ENCODE peak calls at places on chromosomes 1 and 21, in five cellular contexts. Q is heart left ventricle, V is prostate gland, P is ovary, U is sigmoid colon. D is an unnamed sample.

GRCh38 chr1:171785766-171786165 is 4.3 kb downstream of the METTL13 start:
- DNase-seq in U (no peak), P (no peak), V (no peak), Q (no peak), D (no peak)

GRCh38 chr1:95023399-95024050 is 49.2 kb downstream of the ALG14 start:
- DNase-seq in U (no peak), P (no peak), V (no peak), Q (no peak), D (no peak)

GRCh38 chr1:32797456-32797855 is 19.7 kb downstream of the YARS1 start:
- DNase-seq in Q (no peak), P (no peak), U (no peak), V (no peak), D (no peak)

GRCh38 chr21:14900058-14900457 is 164.7 kb downstream of the NRIP1 start:
- DNase-seq in V (no peak), P (no peak), Q (no peak), U (no peak), D (no peak)

GRCh38 chr1:29549001-29549400 is 312.7 kb downstream of the PTPRU start:
- DNase-seq in U (peak), V (no peak), Q (no peak), P (no peak), D (no peak)

GRCh38 chr21:38798481-38798882 is 7.2 kb upstream of the ETS2 start:
- DNase-seq in P (no peak), V (no peak), Q (no peak), U (no peak), D (no peak)

GRCh38 chr1:15681346-15682290 is 2.5 kb upstream of the PLEKHM2 start:
- DNase-seq in P (no peak), V (no peak), U (no peak), Q (peak), D (no peak)

GRCh38 chr1:67686272-67687197 is 1.5 kb downstream of the GADD45A start:
- DNase-seq in U (peak), Q (peak), P (peak), V (peak), D (peak)

GRCh38 chr1:236156512-236157208 is 14.3 kb downstream of the GPR137B start:
- DNase-seq in P (no peak), U (no peak), Q (no peak), V (no peak), D (peak)

GRCh38 chr1:203440780-203441179 is 34.8 kb upstream of the PRELP start:
- DNase-seq in U (peak), P (peak), V (peak), Q (peak), D (peak)

GRCh38 chr1:185315364-185316108 is 1.5 kb downstream of the IVNS1ABP start:
- DNase-seq in V (no peak), U (no peak), P (no peak), Q (no peak), D (no peak)

GRCh38 chr1:185317034-185317885 is at the start of gene IVNS1ABP:
- DNase-seq in P (peak), V (peak), Q (peak), U (peak), D (peak)

GRCh38 chr1:185317886-185318310 is 855 bp upstream of the IVNS1ABP start:
- DNase-seq in Q (peak), P (peak), U (peak), V (peak), D (peak)

GRCh38 chr1:185314416-185314815 is 2.6 kb downstream of the IVNS1ABP start:
- DNase-seq in Q (no peak), U (no peak), P (no peak), V (no peak), D (no peak)

DNA sequence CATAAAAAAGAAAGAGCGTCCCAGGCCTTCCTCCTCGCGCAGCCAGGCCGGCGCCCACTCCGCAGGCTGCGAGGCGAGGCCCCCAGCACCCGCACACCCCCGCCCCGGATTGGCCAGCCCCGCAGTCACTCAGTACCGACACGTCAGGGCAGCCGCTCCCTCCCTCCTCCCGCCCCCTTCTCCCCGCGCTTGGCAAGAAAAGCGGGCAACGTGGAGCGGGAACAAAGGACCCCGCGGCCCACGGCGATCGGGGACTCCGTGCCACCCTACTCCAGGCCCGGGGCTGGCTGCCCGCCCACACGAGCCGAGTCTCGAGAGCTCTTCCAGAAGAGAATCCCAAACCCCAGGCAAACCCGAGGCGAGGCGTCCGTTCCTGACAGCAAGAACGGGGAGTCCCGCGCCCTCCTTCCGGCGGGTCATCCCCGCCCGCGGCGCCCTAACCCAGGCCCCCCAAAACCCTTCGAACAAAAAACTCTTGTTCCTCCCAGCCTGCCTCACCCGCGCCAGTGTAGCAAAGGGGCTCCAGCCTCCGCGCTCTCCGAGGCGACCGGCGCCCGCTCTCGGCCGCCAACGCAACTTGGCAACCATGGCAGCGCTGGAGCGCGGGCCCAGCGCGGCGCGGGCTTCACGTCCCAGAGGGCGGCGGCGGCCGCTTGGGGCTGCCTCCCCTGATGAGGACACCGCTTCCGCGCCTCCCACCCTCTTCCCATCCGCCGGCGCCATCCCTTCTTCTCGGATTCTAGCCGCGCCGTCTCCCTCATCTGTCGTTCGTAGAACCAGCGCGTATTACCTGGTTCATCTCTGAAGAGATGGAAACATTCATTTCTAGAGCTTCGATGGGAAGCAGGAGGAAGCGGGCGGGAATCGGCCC is 645 bp downstream of the IVNS1ABP start:
- DNase-seq in V (peak), U (peak), P (peak), Q (peak), D (peak)
- TF ChIP-seq POLR2A in V (peak), U (peak), P (peak), Q (no peak), D (peak)

GRCh38 chr1:245751671-245752070 is 596.9 kb downstream of the KIF26B start:
- DNase-seq in Q (no peak), U (no peak), P (no peak), V (no peak), D (no peak)
- H3K27ac ChIP-seq in Q (no peak), U (no peak), P (no peak), V (no peak), D (no peak)

DNA sequence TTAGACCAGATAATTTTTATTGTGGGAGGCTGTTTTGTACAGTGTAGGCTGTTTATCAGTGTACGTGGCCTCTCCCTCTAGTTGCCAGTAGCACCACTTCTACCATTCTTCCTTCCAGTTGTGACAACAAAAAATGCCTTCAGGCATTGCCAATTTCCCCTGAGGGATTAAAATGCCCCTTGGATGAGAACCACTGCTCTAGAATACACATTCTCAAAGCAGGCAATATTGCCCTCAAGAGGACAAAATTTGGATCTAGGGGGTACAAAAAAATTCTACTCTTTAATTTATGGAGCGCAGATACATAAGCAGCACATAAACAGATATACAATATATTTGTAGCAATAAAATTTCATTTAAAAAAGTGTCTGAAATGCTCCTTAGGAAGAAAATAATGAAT is 674.6 kb downstream of the PTPRC start:
- DNase-seq in U (no peak), P (no peak), Q (no peak), V (no peak), D (no peak)
- TF ChIP-seq POLR2A in U (no peak), P (no peak), Q (no peak), V (no peak), D (no peak)

GRCh38 chr1:6802893-6803292 is 17.6 kb downstream of the CAMTA1 start:
- DNase-seq in Q (no peak), U (no peak), V (no peak), P (no peak), D (no peak)

GRCh38 chr1:6801199-6801598 is 15.9 kb downstream of the CAMTA1 start:
- DNase-seq in P (no peak), U (no peak), Q (peak), V (no peak), D (no peak)

GRCh38 chr1:6802454-6802853 is 17.2 kb downstream of the CAMTA1 start:
- DNase-seq in Q (no peak), P (no peak), V (no peak), U (no peak), D (no peak)

GRCh38 chr1:6800728-6801127 is 15.5 kb downstream of the CAMTA1 start:
- DNase-seq in Q (no peak), P (no peak), U (no peak), V (no peak), D (no peak)

GRCh38 chr1:6801998-6802397 is 16.7 kb downstream of the CAMTA1 start:
- DNase-seq in V (no peak), P (no peak), Q (no peak), U (no peak), D (no peak)
- H3K27ac ChIP-seq in V (no peak), P (peak), Q (peak), U (no peak), D (peak)

GRCh38 chr1:153515504-153516394 is 20.0 kb downstream of the S100A6 start:
- DNase-seq in P (no peak), Q (peak), U (no peak), V (peak), D (no peak)
- TF ChIP-seq POLR2A in P (no peak), Q (no peak), U (no peak), V (peak), D (no peak)

DNA sequence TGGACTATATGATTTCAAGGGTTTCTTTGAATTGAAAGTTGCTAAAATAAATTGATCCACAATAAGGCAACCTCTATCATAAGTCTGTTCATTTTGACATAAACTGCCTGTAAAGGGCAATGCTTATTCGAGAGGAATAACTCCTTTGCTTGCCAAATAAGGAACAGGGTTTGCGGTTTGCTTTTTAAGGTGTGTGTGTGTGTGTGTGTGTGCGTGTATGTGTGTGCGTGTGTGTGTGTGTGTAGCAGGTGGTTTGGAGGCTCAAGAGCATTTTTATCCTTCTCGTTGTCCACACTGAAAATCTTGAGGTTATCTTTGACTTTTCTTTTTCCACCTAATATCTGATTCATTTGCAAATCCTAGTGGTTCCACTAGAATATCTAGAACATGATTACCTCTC is 13.1 kb upstream of the NGF start:
- DNase-seq in P (no peak), Q (no peak), V (no peak), U (no peak), D (no peak)
- H3K27ac ChIP-seq in P (no peak), Q (no peak), V (no peak), U (no peak), D (no peak)